ENCODE peak calls at places on chromosomes 11 and 22, in six cellular contexts. W is right lobe of liver, B is GM12878, Q is HCT116, Z is body of pancreas, K is gastrocnemius medialis. N is an unnamed sample.

GRCh38 chr11:44527476-44527875 is 38.0 kb upstream of the CD82 start:
- ATAC-seq in W (no peak), B (no peak), Q (no peak), Z (no peak), K (no peak), N (no peak)

GRCh38 chr11:16527525-16528246 is 171.3 kb upstream of the SOX6 start:
- ATAC-seq in W (no peak), B (no peak), Q (no peak), Z (no peak), K (peak; percentile 97), N (no peak)

GRCh38 chr22:35972559-35972958 is 56.1 kb downstream of the RBFOX2 start:
- ATAC-seq in W (no peak), B (no peak), Q (no peak), Z (no peak), K (no peak), N (no peak)

GRCh38 chr22:20128902-20129746 is 2.5 kb upstream of the ZDHHC8 start:
- ATAC-seq in W (peak; percentile 63), B (peak; percentile 48), Q (peak; percentile 31), Z (no peak), K (no peak), N (no peak)

GRCh38 chr22:37228106-37229011 is 15.7 kb downstream of the RAC2 start:
- ATAC-seq in W (peak; percentile 4), B (no peak), Q (peak; percentile 67), Z (peak; percentile 13), K (no peak), N (no peak)

GRCh38 chr11:92226331-92227232 is 2.0 kb downstream of the FAT3 start:
- ATAC-seq in W (no peak), B (no peak), Q (no peak), Z (peak; percentile 33), K (no peak), N (no peak)

GRCh38 chr11:121539000-121539399 is 86.2 kb upstream of the SORL1-AS1 start:
- ATAC-seq in W (no peak), B (peak; percentile 59), Q (no peak), Z (no peak), K (no peak), N (no peak)

GRCh38 chr22:36387664-36387913 is 178 bp downstream of the MYH9 start:
- ATAC-seq in W (no peak), B (peak; percentile 1), Q (peak; percentile 12), Z (no peak), K (peak; percentile 39), N (no peak)

GRCh38 chr11:14249121-14249963 is 109.6 kb downstream of the RRAS2 start:
- ATAC-seq in W (peak; percentile 64), B (peak; percentile 71), Q (peak; percentile 80), Z (peak; percentile 45), K (peak; percentile 25), N (no peak)

GRCh38 chr22:37638351-37639069 is 959 bp upstream of the SH3BP1 start:
- ATAC-seq in W (no peak), B (peak; percentile 24), Q (peak; percentile 35), Z (no peak), K (no peak), N (no peak)

DNA sequence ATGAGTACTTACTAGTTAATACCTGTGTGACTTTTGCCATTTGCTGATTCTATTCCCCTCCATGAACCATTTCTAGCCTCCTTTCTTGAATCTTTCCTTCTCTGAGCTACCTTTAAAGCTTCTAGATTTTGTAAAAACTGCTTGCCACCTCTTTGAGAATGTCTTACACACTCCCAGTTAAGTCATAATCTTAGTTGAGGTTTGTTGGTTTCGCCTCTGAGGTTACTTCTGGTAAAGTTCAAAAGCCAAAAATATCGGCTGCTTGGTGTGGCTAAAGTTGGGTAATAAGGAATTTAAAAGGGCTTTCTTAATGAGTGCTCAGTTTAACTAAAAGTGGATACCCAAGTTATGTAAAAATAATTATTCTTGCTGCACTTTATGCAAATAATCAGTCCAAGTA is 10.4 kb upstream of the GLYAT start:
- ATAC-seq in W (no peak), B (peak; percentile 62), Q (no peak), Z (no peak), K (no peak), N (no peak)
- TF ChIP-seq CTCF in W (no peak), B (no peak), Q (no peak), Z (no peak), K (no peak), N (no peak)

GRCh38 chr22:46053563-46054090 is 76.7 kb upstream of the WNT7B start:
- ATAC-seq in W (peak; percentile 84), B (peak; percentile 62), Q (peak; percentile 72), Z (peak; percentile 76), K (peak; percentile 63), N (peak; percentile 76)

GRCh38 chr22:46052331-46052771 is 75.4 kb upstream of the WNT7B start:
- ATAC-seq in W (no peak), B (no peak), Q (no peak), Z (no peak), K (no peak), N (no peak)

GRCh38 chr22:46054091-46054877 is 77.3 kb upstream of the WNT7B start:
- ATAC-seq in W (peak; percentile 58), B (peak; percentile 64), Q (peak; percentile 56), Z (peak; percentile 45), K (peak; percentile 29), N (peak; percentile 75)

GRCh38 chr22:46051646-46052045 is 74.7 kb upstream of the WNT7B start:
- ATAC-seq in W (no peak), B (no peak), Q (no peak), Z (no peak), K (no peak), N (no peak)

DNA sequence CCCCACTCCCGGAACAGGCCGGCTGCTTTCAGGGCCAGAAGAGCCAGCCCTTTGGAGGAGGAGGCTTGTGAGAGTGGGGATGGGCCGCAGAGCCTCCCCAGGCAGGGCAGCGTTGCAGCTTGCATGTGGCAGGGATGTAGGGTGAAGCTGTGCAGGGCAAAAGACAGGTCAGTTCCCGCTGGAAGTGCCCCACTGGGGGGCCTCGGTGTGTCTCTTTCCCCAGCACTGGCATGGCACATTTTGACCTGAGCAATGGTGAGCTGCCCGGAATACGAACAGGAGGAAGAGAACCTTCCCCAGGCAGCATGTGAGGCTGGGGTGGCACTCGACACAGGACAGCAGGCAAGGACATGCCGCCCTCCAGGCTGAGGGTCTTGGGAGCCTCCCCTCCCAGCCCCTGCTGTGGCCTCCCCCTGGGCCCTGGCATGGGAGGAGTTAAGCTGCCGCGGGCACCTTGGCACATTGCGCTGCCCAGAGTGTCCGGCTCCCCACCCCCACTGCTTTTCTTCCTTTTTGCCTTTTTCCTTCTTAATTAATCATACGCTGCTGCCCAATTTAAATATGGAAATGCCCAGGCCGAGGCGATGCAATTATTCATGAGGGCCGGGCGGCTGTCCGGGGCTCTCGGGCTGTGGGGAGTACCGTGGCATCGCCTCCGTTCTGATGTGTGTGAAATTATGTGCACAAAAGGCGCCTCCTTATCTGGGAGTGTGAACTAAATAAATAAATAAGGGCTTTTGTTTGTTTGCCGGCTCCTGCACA is 76.0 kb upstream of the WNT7B start:
- ATAC-seq in W (peak; percentile 64), B (no peak), Q (peak; percentile 57), Z (peak; percentile 64), K (peak; percentile 21), N (peak; percentile 13)
- H3K27ac ChIP-seq in W (peak overlapping the region; percentile 97), B (peak overlapping the region; percentile 31), Q (peak overlapping the region; percentile 85), Z (peak overlapping the region; percentile 84), K (peak overlapping the region; percentile 98), N (peak overlapping the region; percentile 99)

GRCh38 chr11:85664561-85665481 is at the start of gene CREBZF:
- ATAC-seq in W (peak; percentile 96), B (peak; percentile 89), Q (peak; percentile 92), Z (peak; percentile 93), K (peak; percentile 94), N (peak; percentile 95)

GRCh38 chr11:85663080-85663729 is 1.7 kb downstream of the CREBZF start:
- ATAC-seq in W (no peak), B (peak; percentile 11), Q (no peak), Z (no peak), K (no peak), N (no peak)

GRCh38 chr11:85665756-85666155 is 827 bp upstream of the CREBZF start:
- ATAC-seq in W (no peak), B (no peak), Q (no peak), Z (peak; percentile 13), K (no peak), N (no peak)

GRCh38 chr11:85661972-85662664 is 2.8 kb downstream of the CREBZF start:
- ATAC-seq in W (no peak), B (no peak), Q (no peak), Z (no peak), K (no peak), N (no peak)

DNA sequence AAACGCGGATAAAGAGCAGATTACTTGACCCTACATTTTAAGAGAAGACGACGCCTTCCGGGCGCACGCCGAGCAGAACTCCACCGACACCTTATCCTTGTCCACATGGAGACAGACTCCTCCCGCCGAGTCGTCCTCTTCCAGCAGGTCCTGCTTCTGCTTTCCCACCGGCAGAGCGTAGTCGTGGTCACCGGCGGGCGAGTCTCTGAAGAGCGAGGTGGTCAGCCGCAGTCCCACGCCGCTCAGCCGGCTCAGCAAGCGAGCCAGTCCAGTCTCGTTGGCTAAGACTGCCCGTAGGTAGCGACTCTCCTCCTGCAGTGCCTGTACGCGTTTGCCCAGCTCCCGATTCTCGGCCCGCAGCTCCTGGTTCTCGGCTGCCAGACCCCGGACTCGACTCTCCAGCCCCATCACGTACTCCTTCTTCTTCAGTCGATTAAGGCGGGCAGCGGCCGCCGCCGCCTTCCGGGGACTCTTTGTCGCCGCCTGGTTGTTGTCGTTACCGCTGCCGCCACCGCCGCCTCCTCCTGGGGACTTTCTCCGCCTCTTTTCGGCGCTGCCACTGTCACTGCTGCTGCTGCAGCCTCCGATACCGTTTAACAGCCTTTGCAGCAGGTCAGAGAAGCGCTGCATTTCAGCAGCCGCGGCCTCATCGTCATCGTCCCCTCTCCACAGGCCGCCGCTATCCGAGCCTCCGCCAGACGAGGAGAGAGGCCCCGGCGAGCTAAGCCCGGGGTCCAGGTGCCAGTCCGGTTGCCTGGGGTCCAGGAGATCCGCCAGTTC is 958 bp downstream of the CREBZF start:
- ATAC-seq in W (peak; percentile 79), B (peak; percentile 82), Q (peak; percentile 58), Z (peak; percentile 73), K (peak; percentile 79), N (peak; percentile 54)
- TF ChIP-seq POLR2A in W (no peak), B (peak; percentile 79), Q (no peak), Z (no peak), K (no peak), N (no peak)

GRCh38 chr11:41498726-41499125 is 39.3 kb upstream of the LRRC4C start:
- ATAC-seq in W (no peak), B (no peak), Q (no peak), Z (no peak), K (no peak), N (no peak)
- TF ChIP-seq CTCF in W (peak; percentile 22), B (no peak), Q (peak; percentile 19), Z (no peak), K (no peak), N (no peak)

DNA sequence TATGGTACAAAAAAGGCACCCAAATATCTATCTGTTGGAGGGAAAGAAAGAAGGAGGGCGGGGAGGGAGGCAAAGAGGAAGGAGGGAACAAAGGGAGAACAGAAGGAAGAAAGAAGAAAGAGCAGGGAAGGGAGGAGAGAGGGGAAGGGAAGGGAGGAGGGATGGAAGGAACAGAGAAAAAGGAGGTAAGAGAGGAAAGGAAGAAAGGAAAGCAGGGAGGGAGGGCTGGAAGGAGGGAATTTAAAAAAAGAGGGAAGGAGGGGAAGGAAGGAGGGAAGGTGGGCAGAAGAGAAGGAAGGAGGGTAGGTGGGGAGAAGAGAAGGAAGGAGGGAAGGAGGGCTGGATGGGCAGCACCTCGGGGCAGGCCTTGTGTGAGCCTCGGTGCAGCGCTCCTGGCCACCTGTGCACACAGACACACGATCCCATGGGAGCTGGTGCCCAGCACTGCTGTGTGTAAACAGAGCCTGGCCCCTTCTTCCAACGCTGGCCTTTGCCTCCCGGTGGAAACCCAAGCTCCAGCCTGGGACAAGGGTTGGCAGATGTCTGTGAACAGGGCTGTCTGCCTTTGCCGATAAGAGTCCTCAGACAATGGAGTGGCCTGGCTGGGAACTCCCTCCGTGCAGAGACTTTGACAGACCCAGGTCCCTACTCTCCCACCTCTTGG is 23.2 kb downstream of the SMIM38 start:
- ATAC-seq in W (peak; percentile 37), B (no peak), Q (no peak), Z (peak; percentile 90), K (no peak), N (no peak)
- H3K27ac ChIP-seq in W (no peak overlapping the region), B (no peak overlapping the region), Q (no peak overlapping the region), Z (no peak overlapping the region), K (no peak overlapping the region), N (no peak overlapping the region)

N was measured in gastroesophageal sphincter.